ENCODE peak calls at places on chromosome 2, in ten cellular contexts. V is GM03348; Z is left cardiac atrium; R is GM04503; E is hepatocyte; M is left colon; Y is epithelial cell of esophagus; H is activated CD4-positive, alpha-beta memory T cell treated with anti-CD3 and anti-CD28 coated beads, Interleukin-2, amount 10 ng/mL, durations not matched to agents 7 days and 5 days; G is stimulated activated CD8-positive, alpha-beta memory T cell treated with anti-CD3 and anti-CD28 coated beads, Interleukin-4, amount 100 ng/mL, for 24 hours; F is A549. K is an unnamed sample.

GRCh38 chr2:43060435-43061016 is 165.9 kb downstream of the ZFP36L2 start:
- DNase-seq in V (no peak), Z (no peak), R (no peak), E (no peak), M (no peak), Y (no peak), H (no peak), G (no peak), F (no peak), K (no peak)

GRCh38 chr2:102754746-102755145 is 7.1 kb upstream of the TMEM182 start:
- DNase-seq in V (no peak), Z (no peak), R (no peak), E (no peak), M (no peak), Y (no peak), H (no peak), G (no peak), F (no peak), K (no peak)

GRCh38 chr2:58974881-58975280 is 733.8 kb upstream of the FANCL start:
- DNase-seq in V (no peak), Z (no peak), R (no peak), E (no peak), M (no peak), Y (no peak), H (no peak), G (no peak), F (no peak), K (no peak)

GRCh38 chr2:122643725-122644329 is 888.4 kb downstream of the TSN start:
- DNase-seq in V (peak; percentile 67), Z (no peak), R (peak; percentile 63), E (peak; percentile 64), M (no peak), Y (peak; percentile 98), H (no peak), G (no peak), F (no peak), K (no peak)

GRCh38 chr2:11505652-11506610 is 27.9 kb upstream of the GREB1 start:
- DNase-seq in V (no peak), Z (no peak), R (no peak), E (peak; percentile 16), M (no peak), Y (peak; percentile 67), H (no peak), G (no peak), F (no peak), K (peak; percentile 60)

GRCh38 chr2:65388626-65389390 is 43.6 kb downstream of the SPRED2 start:
- DNase-seq in V (no peak), Z (no peak), R (no peak), E (no peak), M (no peak), Y (peak; percentile 52), H (no peak), G (no peak), F (no peak), K (peak; percentile 30)

GRCh38 chr2:189574793-189575475 is 5.7 kb downstream of the SLC40A1 start:
- DNase-seq in V (no peak), Z (no peak), R (no peak), E (peak; percentile 14), M (no peak), Y (no peak), H (no peak), G (no peak), F (no peak), K (no peak)

GRCh38 chr2:27431395-27431794 is 3.0 kb downstream of the NRBP1 start:
- DNase-seq in V (peak; percentile 29), Z (no peak), R (no peak), E (no peak), M (no peak), Y (peak; percentile 85), H (peak; percentile 51), G (no peak), F (no peak), K (no peak)

GRCh38 chr2:19667085-19667484 is 234.7 kb downstream of the TTC32 start:
- DNase-seq in V (peak; percentile 56), Z (no peak), R (no peak), E (no peak), M (no peak), Y (peak; percentile 47), H (no peak), G (no peak), F (peak; percentile 40), K (no peak)

GRCh38 chr2:129361688-129362087 is 617.8 kb upstream of the RAB6C start:
- DNase-seq in V (no peak), Z (no peak), R (no peak), E (no peak), M (no peak), Y (no peak), H (no peak), G (no peak), F (no peak), K (peak; percentile 76)

GRCh38 chr2:230793573-230794359 is 71.0 kb upstream of the ITM2C start:
- DNase-seq in V (peak; percentile 90), Z (peak; percentile 64), R (peak; percentile 97), E (peak; percentile 79), M (peak; percentile 36), Y (peak; percentile 98), H (peak; percentile 83), G (peak; percentile 56), F (peak; percentile 27), K (peak; percentile 88)

GRCh38 chr2:25375371-25375988 is 33.8 kb upstream of the DNMT3A start:
- DNase-seq in V (no peak), Z (no peak), R (no peak), E (no peak), M (no peak), Y (no peak), H (no peak), G (no peak), F (no peak), K (no peak)

GRCh38 chr2:121121661-121122060 is 163.3 kb downstream of the TFCP2L1 start:
- DNase-seq in V (no peak), Z (no peak), R (no peak), E (no peak), M (no peak), Y (no peak), H (no peak), G (no peak), F (no peak), K (no peak)

GRCh38 chr2:24908316-24908937 is 11.6 kb downstream of the ADCY3 start:
- DNase-seq in V (no peak), Z (no peak), R (no peak), E (no peak), M (no peak), Y (no peak), H (no peak), G (no peak), F (no peak), K (no peak)

GRCh38 chr2:150599889-150600288 is 112.4 kb upstream of the RND3 start:
- DNase-seq in V (no peak), Z (no peak), R (no peak), E (no peak), M (no peak), Y (no peak), H (no peak), G (no peak), F (no peak), K (no peak)

GRCh38 chr2:20935168-20935567 is 108.7 kb downstream of the APOB start:
- DNase-seq in V (no peak), Z (no peak), R (no peak), E (no peak), M (no peak), Y (no peak), H (no peak), G (no peak), F (no peak), K (no peak)

GRCh38 chr2:230672836-230673235 is 39.8 kb upstream of the CAB39 start:
- DNase-seq in V (no peak), Z (no peak), R (no peak), E (no peak), M (no peak), Y (no peak), H (no peak), G (no peak), F (no peak), K (no peak)

GRCh38 chr2:200590090-200590489 is 4.3 kb downstream of the AOX1 start:
- DNase-seq in V (peak; percentile 38), Z (peak; percentile 41), R (no peak), E (no peak), M (no peak), Y (no peak), H (no peak), G (no peak), F (no peak), K (no peak)

GRCh38 chr2:68734688-68735525 is at the start of gene ARHGAP25:
- DNase-seq in V (no peak), Z (no peak), R (no peak), E (no peak), M (peak; percentile 26), Y (peak; percentile 37), H (peak; percentile 68), G (no peak), F (no peak), K (no peak)

GRCh38 chr2:80365762-80366161 is 61.2 kb upstream of the LRRTM1 start:
- DNase-seq in V (no peak), Z (no peak), R (no peak), E (no peak), M (no peak), Y (no peak), H (no peak), G (no peak), F (no peak), K (no peak)

GRCh38 chr2:154587739-154588138 is 110.8 kb upstream of the KCNJ3 start:
- DNase-seq in V (no peak), Z (no peak), R (no peak), E (peak; percentile 8), M (no peak), Y (no peak), H (no peak), G (no peak), F (no peak), K (no peak)

GRCh38 chr2:155033652-155034051 is 335.2 kb downstream of the KCNJ3 start:
- DNase-seq in V (no peak), Z (no peak), R (no peak), E (no peak), M (no peak), Y (no peak), H (no peak), G (no peak), F (no peak), K (no peak)

GRCh38 chr2:125167820-125168219 is 1142.7 kb downstream of the CNTNAP5 start:
- DNase-seq in V (no peak), Z (no peak), R (peak; percentile 89), E (no peak), M (no peak), Y (peak; percentile 73), H (no peak), G (no peak), F (no peak), K (no peak)

GRCh38 chr2:211237586-211237985 is 681.2 kb downstream of the CPS1 start:
- DNase-seq in V (no peak), Z (no peak), R (no peak), E (no peak), M (no peak), Y (no peak), H (no peak), G (no peak), F (no peak), K (no peak)

GRCh38 chr2:100818003-100818605 is 1.8 kb upstream of the NPAS2 start:
- DNase-seq in V (no peak), Z (no peak), R (no peak), E (no peak), M (no peak), Y (peak; percentile 73), H (no peak), G (no peak), F (peak; percentile 32), K (no peak)

GRCh38 chr2:186755066-186755465 is 61.2 kb downstream of the FAM171B start:
- DNase-seq in V (no peak), Z (no peak), R (no peak), E (no peak), M (no peak), Y (peak; percentile 9), H (no peak), G (no peak), F (no peak), K (no peak)

GRCh38 chr2:212911011-212911410 is 240.4 kb downstream of the IKZF2 start:
- DNase-seq in V (no peak), Z (no peak), R (no peak), E (no peak), M (no peak), Y (no peak), H (no peak), G (no peak), F (no peak), K (no peak)

GRCh38 chr2:85712849-85713612 is 18.9 kb downstream of the GNLY start:
- DNase-seq in V (no peak), Z (peak; percentile 83), R (no peak), E (peak; percentile 68), M (peak; percentile 46), Y (peak; percentile 80), H (peak; percentile 9), G (no peak), F (no peak), K (peak; percentile 54)

K was measured in osteocyte.